ENCODE peak calls at places on chromosome 4, in seven cellular contexts. K is activated gamma-delta T cell treated with Interleukin-2 at 50 U/mL for 16 hours; Z is HuH-7.5; S is tibial artery; G is activated CD4-positive, alpha-beta T cell treated with anti-CD3 and anti-CD28 coated beads for 1 hour; T is cardiac muscle cell; H is cerebellar cortex. L is an unnamed sample.
A peak's percentile ranks its signal among the peaks of the same experiment; 100 is the strongest.

GRCh38 chr4:122038896-122039295 is 87.0 kb upstream of the TRPC3 start:
- DNase-seq in K (no peak), Z (no peak), S (no peak), G (no peak), T (no peak), H (no peak), L (no peak)

GRCh38 chr4:38489924-38490639 is 173.9 kb upstream of the KLF3 start:
- DNase-seq in K (no peak), Z (no peak), S (no peak), G (no peak), T (no peak), H (no peak), L (peak; percentile 70)

GRCh38 chr4:188021548-188022249 is 26.1 kb downstream of the ZFP42 start:
- DNase-seq in K (no peak), Z (no peak), S (no peak), G (no peak), T (no peak), H (no peak), L (no peak)

GRCh38 chr4:8261851-8262535 is 7.6 kb upstream of the HTRA3 start:
- DNase-seq in K (no peak), Z (no peak), S (no peak), G (no peak), T (no peak), H (no peak), L (no peak)

GRCh38 chr4:108010167-108010566 is 20.5 kb downstream of the HADH start:
- DNase-seq in K (no peak), Z (no peak), S (no peak), G (no peak), T (no peak), H (no peak), L (no peak)

GRCh38 chr4:4412661-4413372 is 25.9 kb downstream of the NSG1 start:
- DNase-seq in K (no peak), Z (no peak), S (no peak), G (no peak), T (no peak), H (no peak), L (no peak)

GRCh38 chr4:112114452-112114851 is 30.8 kb upstream of the FAM241A start:
- DNase-seq in K (no peak), Z (no peak), S (no peak), G (no peak), T (no peak), H (no peak), L (no peak)

GRCh38 chr4:25949166-25949748 is 35.2 kb downstream of the SMIM20 start:
- DNase-seq in K (no peak), Z (peak; percentile 73), S (no peak), G (no peak), T (no peak), H (no peak), L (no peak)

GRCh38 chr4:110787109-110787508 is 164.2 kb upstream of the PITX2 start:
- DNase-seq in K (no peak), Z (no peak), S (no peak), G (no peak), T (no peak), H (no peak), L (no peak)

GRCh38 chr4:14916554-14917304 is 85.6 kb upstream of the CPEB2 start:
- DNase-seq in K (no peak), Z (no peak), S (no peak), G (no peak), T (no peak), H (no peak), L (no peak)

GRCh38 chr4:124152130-124152529 is 560.4 kb downstream of the ANKRD50 start:
- DNase-seq in K (no peak), Z (no peak), S (no peak), G (no peak), T (no peak), H (no peak), L (no peak)

GRCh38 chr4:79650794-79651431 is 242.9 kb upstream of the GK2 start:
- DNase-seq in K (no peak), Z (no peak), S (no peak), G (no peak), T (no peak), H (no peak), L (no peak)

GRCh38 chr4:68953056-68953455 is 1.5 kb upstream of the UGT2A3 start:
- DNase-seq in K (no peak), Z (no peak), S (no peak), G (no peak), T (no peak), H (no peak), L (no peak)

GRCh38 chr4:130478406-130478805 is 1382.5 kb downstream of the C4orf33 start:
- DNase-seq in K (no peak), Z (no peak), S (no peak), G (no peak), T (no peak), H (no peak), L (no peak)

GRCh38 chr4:138790993-138791392 is 224.6 kb upstream of the NOCT start:
- DNase-seq in K (no peak), Z (no peak), S (no peak), G (no peak), T (no peak), H (no peak), L (no peak)

GRCh38 chr4:86615501-86615900 is 21.4 kb downstream of the PTPN13 start:
- DNase-seq in K (no peak), Z (no peak), S (no peak), G (no peak), T (no peak), H (no peak), L (no peak)

GRCh38 chr4:128371004-128371777 is 83.6 kb upstream of the PGRMC2 start:
- DNase-seq in K (no peak), Z (no peak), S (no peak), G (no peak), T (no peak), H (no peak), L (no peak)

GRCh38 chr4:90127223-90127705 is at the start of gene CCSER1:
- DNase-seq in K (peak; percentile 9), Z (peak; percentile 24), S (peak; percentile 76), G (peak; percentile 15), T (peak; percentile 74), H (peak; percentile 90), L (peak; percentile 95)

GRCh38 chr4:64539234-64539849 is 130.1 kb upstream of the TECRL start:
- DNase-seq in K (no peak), Z (peak; percentile 8), S (no peak), G (no peak), T (peak; percentile 80), H (peak; percentile 74), L (no peak)

GRCh38 chr4:67393699-67394281 is 151.5 kb downstream of the CENPC start:
- DNase-seq in K (peak; percentile 13), Z (no peak), S (no peak), G (no peak), T (peak; percentile 76), H (peak; percentile 33), L (no peak)

GRCh38 chr4:92455956-92456355 is 152.2 kb downstream of the GRID2 start:
- DNase-seq in K (no peak), Z (no peak), S (no peak), G (no peak), T (no peak), H (no peak), L (no peak)

GRCh38 chr4:127518022-127518421 is 114.7 kb upstream of the INTU start:
- DNase-seq in K (no peak), Z (no peak), S (no peak), G (no peak), T (no peak), H (no peak), L (no peak)

GRCh38 chr4:46329118-46329976 is 60.6 kb downstream of the GABRA2 start:
- DNase-seq in K (no peak), Z (peak; percentile 5), S (no peak), G (no peak), T (peak; percentile 67), H (peak; percentile 27), L (no peak)

GRCh38 chr4:41853973-41854372 is 81.3 kb upstream of the TMEM33 start:
- DNase-seq in K (no peak), Z (no peak), S (no peak), G (no peak), T (no peak), H (no peak), L (no peak)

GRCh38 chr4:19205853-19206252 is 1045.9 kb upstream of the SLIT2 start:
- DNase-seq in K (no peak), Z (no peak), S (no peak), G (no peak), T (no peak), H (no peak), L (no peak)

GRCh38 chr4:108988514-108989195 is 225.8 kb upstream of the ETNPPL start:
- DNase-seq in K (no peak), Z (no peak), S (no peak), G (no peak), T (no peak), H (no peak), L (no peak)

GRCh38 chr4:41957634-41958033 is 22.4 kb downstream of the TMEM33 start:
- DNase-seq in K (no peak), Z (no peak), S (no peak), G (no peak), T (peak; percentile 56), H (peak; percentile 14), L (no peak)

GRCh38 chr4:48985976-48986653 is at the start of gene CWH43:
- DNase-seq in K (no peak), Z (no peak), S (no peak), G (no peak), T (no peak), H (no peak), L (peak; percentile 82)

GRCh38 chr4:73731968-73732610 is 8.3 kb upstream of the CXCL8 start:
- DNase-seq in K (no peak), Z (no peak), S (no peak), G (no peak), T (no peak), H (no peak), L (no peak)

GRCh38 chr4:118034061-118034785 is at the start of gene NDST3:
- DNase-seq in K (no peak), Z (peak; percentile 20), S (peak; percentile 67), G (no peak), T (peak; percentile 87), H (peak; percentile 97), L (no peak)

GRCh38 chr4:45072981-45073380 is 346.6 kb upstream of the GNPDA2 start:
- DNase-seq in K (no peak), Z (no peak), S (no peak), G (no peak), T (no peak), H (no peak), L (no peak)

GRCh38 chr4:7756071-7756470 is 183.6 kb downstream of the AFAP1 start:
- DNase-seq in K (no peak), Z (no peak), S (no peak), G (no peak), T (no peak), H (no peak), L (no peak)

GRCh38 chr4:2303121-2303685 is 41.3 kb upstream of the MXD4 start:
- DNase-seq in K (no peak), Z (no peak), S (peak; percentile 62), G (no peak), T (no peak), H (no peak), L (peak; percentile 50)

GRCh38 chr4:184369871-184370270 is 104.5 kb downstream of the IRF2 start:
- DNase-seq in K (no peak), Z (no peak), S (no peak), G (no peak), T (no peak), H (no peak), L (no peak)

GRCh38 chr4:99062120-99062519 is 26.5 kb downstream of the ADH5 start:
- DNase-seq in K (no peak), Z (no peak), S (no peak), G (no peak), T (peak; percentile 73), H (no peak), L (no peak)

GRCh38 chr4:39083164-39083563 is 21.1 kb downstream of the KLHL5 start:
- DNase-seq in K (no peak), Z (no peak), S (no peak), G (no peak), T (no peak), H (no peak), L (no peak)

GRCh38 chr4:128596844-128597243 is 212.7 kb upstream of the JADE1 start:
- DNase-seq in K (no peak), Z (no peak), S (no peak), G (no peak), T (no peak), H (no peak), L (no peak)

GRCh38 chr4:184851200-184851541 is 25.4 kb upstream of the ACSL1 start:
- DNase-seq in K (no peak), Z (no peak), S (no peak), G (no peak), T (no peak), H (no peak), L (no peak)